ENCODE peak calls at places on chromosomes 3 and 15, in six cellular contexts. One of them, this sample, is unnamed.
A peak's percentile ranks its signal among the peaks of the same experiment; 100 is the strongest.

GRCh38 chr3:126956361-126956760 is 26.6 kb upstream of the PLXNA1 start:
- DNase-seq in dermis blood vessel endothelial cell: no peak
- DNase-seq in GM20000: no peak
- DNase-seq in amniotic stem cell: no peak
- DNase-seq in hypothalamus: no peak
- DNase-seq in left cardiac atrium: peak; percentile 10
- DNase-seq in this sample: no peak

GRCh38 chr3:98528474-98529346 is 3.1 kb upstream of the GPR15 start:
- DNase-seq in hypothalamus: no peak
- DNase-seq in left cardiac atrium: no peak
- DNase-seq in amniotic stem cell: no peak
- DNase-seq in GM20000: no peak
- DNase-seq in dermis blood vessel endothelial cell: no peak
- DNase-seq in this sample: no peak

GRCh38 chr3:23961913-23962312 is 16.8 kb downstream of the NR1D2 start:
- DNase-seq in amniotic stem cell: no peak
- DNase-seq in hypothalamus: no peak
- DNase-seq in left cardiac atrium: no peak
- DNase-seq in GM20000: no peak
- DNase-seq in dermis blood vessel endothelial cell: no peak
- DNase-seq in this sample: no peak

GRCh38 chr3:48267782-48268181 is 26.9 kb downstream of the ZNF589 start:
- DNase-seq in GM20000: no peak
- DNase-seq in left cardiac atrium: no peak
- DNase-seq in hypothalamus: no peak
- DNase-seq in dermis blood vessel endothelial cell: peak; percentile 30
- DNase-seq in amniotic stem cell: no peak
- DNase-seq in this sample: no peak

GRCh38 chr3:16146015-16146730 is 28.3 kb upstream of the GALNT15 start:
- DNase-seq in dermis blood vessel endothelial cell: no peak
- DNase-seq in amniotic stem cell: no peak
- DNase-seq in left cardiac atrium: no peak
- DNase-seq in GM20000: peak; percentile 37
- DNase-seq in hypothalamus: no peak
- DNase-seq in this sample: no peak

GRCh38 chr15:41633609-41634008 is 26.6 kb upstream of the MGA start:
- DNase-seq in hypothalamus: no peak
- DNase-seq in left cardiac atrium: no peak
- DNase-seq in GM20000: no peak
- DNase-seq in amniotic stem cell: no peak
- DNase-seq in dermis blood vessel endothelial cell: no peak
- DNase-seq in this sample: no peak

GRCh38 chr3:16697437-16698258 is 92.4 kb upstream of the DAZL start:
- DNase-seq in left cardiac atrium: no peak
- DNase-seq in hypothalamus: no peak
- DNase-seq in amniotic stem cell: no peak
- DNase-seq in GM20000: no peak
- DNase-seq in dermis blood vessel endothelial cell: no peak
- DNase-seq in this sample: no peak

GRCh38 chr3:37053753-37054152 is 60.4 kb downstream of the MLH1 start:
- DNase-seq in dermis blood vessel endothelial cell: no peak
- DNase-seq in GM20000: no peak
- DNase-seq in left cardiac atrium: no peak
- DNase-seq in amniotic stem cell: no peak
- DNase-seq in hypothalamus: no peak
- DNase-seq in this sample: no peak

GRCh38 chr3:48400824-48401433 is 28.9 kb downstream of the FBXW12 start:
- DNase-seq in GM20000: peak; percentile 86
- DNase-seq in amniotic stem cell: no peak
- DNase-seq in left cardiac atrium: peak; percentile 49
- DNase-seq in dermis blood vessel endothelial cell: peak; percentile 76
- DNase-seq in hypothalamus: peak; percentile 25
- DNase-seq in this sample: peak; percentile 80

GRCh38 chr3:45507820-45508317 is 86.7 kb upstream of the LIMD1 start:
- DNase-seq in GM20000: no peak
- DNase-seq in hypothalamus: peak; percentile 7
- DNase-seq in amniotic stem cell: no peak
- DNase-seq in left cardiac atrium: peak; percentile 28
- DNase-seq in dermis blood vessel endothelial cell: peak; percentile 64
- DNase-seq in this sample: no peak

GRCh38 chr15:65862682-65863081 is 6.6 kb upstream of the RAB11A start:
- DNase-seq in GM20000: peak; percentile 54
- DNase-seq in dermis blood vessel endothelial cell: peak; percentile 77
- DNase-seq in left cardiac atrium: peak; percentile 36
- DNase-seq in hypothalamus: no peak
- DNase-seq in amniotic stem cell: no peak
- DNase-seq in this sample: no peak

GRCh38 chr3:16788440-16789057 is 96.2 kb upstream of the PLCL2 start:
- DNase-seq in GM20000: no peak
- DNase-seq in dermis blood vessel endothelial cell: no peak
- DNase-seq in left cardiac atrium: no peak
- DNase-seq in amniotic stem cell: no peak
- DNase-seq in hypothalamus: no peak
- DNase-seq in this sample: no peak

GRCh38 chr3:49001155-49001554 is 6.0 kb upstream of the WDR6 start:
- DNase-seq in left cardiac atrium: no peak
- DNase-seq in GM20000: no peak
- DNase-seq in dermis blood vessel endothelial cell: no peak
- DNase-seq in hypothalamus: no peak
- DNase-seq in amniotic stem cell: no peak
- DNase-seq in this sample: no peak

GRCh38 chr3:133894334-133895207 is 1.1 kb downstream of the RAB6B start:
- DNase-seq in GM20000: peak; percentile 46
- DNase-seq in dermis blood vessel endothelial cell: peak; percentile 15
- DNase-seq in left cardiac atrium: no peak
- DNase-seq in amniotic stem cell: no peak
- DNase-seq in hypothalamus: peak; percentile 35
- DNase-seq in this sample: peak; percentile 10

GRCh38 chr15:63901912-63902670 is 68.3 kb upstream of the HERC1 start:
- DNase-seq in dermis blood vessel endothelial cell: no peak
- DNase-seq in GM20000: no peak
- DNase-seq in left cardiac atrium: no peak
- DNase-seq in amniotic stem cell: no peak
- DNase-seq in hypothalamus: no peak
- DNase-seq in this sample: no peak

GRCh38 chr3:24628523-24629258 is 134.0 kb upstream of the THRB start:
- DNase-seq in amniotic stem cell: no peak
- DNase-seq in GM20000: no peak
- DNase-seq in hypothalamus: no peak
- DNase-seq in left cardiac atrium: no peak
- DNase-seq in dermis blood vessel endothelial cell: no peak
- DNase-seq in this sample: no peak

GRCh38 chr3:71456155-71456554 is 127.4 kb downstream of the FOXP1 start:
- DNase-seq in amniotic stem cell: no peak
- DNase-seq in left cardiac atrium: no peak
- DNase-seq in dermis blood vessel endothelial cell: peak; percentile 14
- DNase-seq in GM20000: no peak
- DNase-seq in hypothalamus: no peak
- DNase-seq in this sample: no peak

GRCh38 chr3:46695962-46696922 is 2.8 kb upstream of the ALS2CL start:
- DNase-seq in dermis blood vessel endothelial cell: peak; percentile 26
- DNase-seq in hypothalamus: no peak
- DNase-seq in GM20000: no peak
- DNase-seq in amniotic stem cell: no peak
- DNase-seq in left cardiac atrium: peak; percentile 53
- DNase-seq in this sample: no peak

GRCh38 chr3:151320131-151320530 is 3.5 kb upstream of the GPR87 start:
- DNase-seq in left cardiac atrium: no peak
- DNase-seq in GM20000: no peak
- DNase-seq in amniotic stem cell: no peak
- DNase-seq in hypothalamus: no peak
- DNase-seq in dermis blood vessel endothelial cell: no peak
- DNase-seq in this sample: no peak

GRCh38 chr3:187695434-187695833 is 6.9 kb downstream of the RTP2 start:
- DNase-seq in amniotic stem cell: no peak
- DNase-seq in GM20000: no peak
- DNase-seq in dermis blood vessel endothelial cell: no peak
- DNase-seq in left cardiac atrium: no peak
- DNase-seq in hypothalamus: no peak
- DNase-seq in this sample: no peak

GRCh38 chr15:73991260-73991659 is 835 bp downstream of the STOML1 start:
- DNase-seq in hypothalamus: peak; percentile 49
- DNase-seq in left cardiac atrium: peak; percentile 92
- DNase-seq in amniotic stem cell: no peak
- DNase-seq in GM20000: no peak
- DNase-seq in dermis blood vessel endothelial cell: peak; percentile 58
- DNase-seq in this sample: peak; percentile 87

This sample was measured in thyroid gland.